ENCODE peak calls at places on chromosomes 5 and 9, in nine cellular contexts. L is ovary, I is A549, X is stomach, U is sigmoid colon, D is K562, A is tibial nerve, C is SK-N-SH, V is upper lobe of left lung. P is an unnamed sample.

GRCh38 chr9:21579209-21579608 is 97.1 kb upstream of the IFNE start:
- DNase-seq in U (no peak), I (no peak), L (no peak), X (no peak), D (no peak), C (no peak), V (no peak), A (no peak), P (no peak)

GRCh38 chr5:169258372-169259000 is 42.5 kb downstream of the SLIT3 start:
- DNase-seq in I (no peak), L (no peak), C (no peak), D (no peak), V (no peak), X (no peak), U (no peak), A (no peak), P (no peak)

GRCh38 chr5:133113331-133114061 is 61.7 kb downstream of the HSPA4 start:
- DNase-seq in V (no peak), A (no peak), L (no peak), D (no peak), X (no peak), I (no peak), C (no peak), U (no peak), P (no peak)

GRCh38 chr5:130720355-130720754 is 444.7 kb downstream of the HINT1 start:
- DNase-seq in U (no peak), L (no peak), V (no peak), A (no peak), X (no peak), C (peak), I (peak), D (peak), P (no peak)

GRCh38 chr5:10658265-10658664 is 94.4 kb downstream of the ANKRD33B start:
- DNase-seq in A (no peak), D (no peak), U (no peak), L (no peak), X (no peak), C (no peak), V (no peak), I (no peak), P (no peak)

GRCh38 chr9:127801955-127802575 is 617 bp upstream of the FPGS start:
- DNase-seq in C (no peak), A (no peak), V (no peak), X (no peak), D (no peak), I (no peak), U (no peak), L (peak), P (no peak)

GRCh38 chr9:76571288-76572204 is 112.6 kb downstream of the GCNT1 start:
- DNase-seq in D (no peak), A (no peak), U (no peak), X (no peak), L (no peak), V (no peak), C (no peak), I (no peak), P (peak)

GRCh38 chr5:11863920-11864319 is 40.3 kb downstream of the CTNND2 start:
- DNase-seq in V (no peak), I (no peak), A (no peak), X (no peak), C (no peak), L (no peak), U (no peak), D (no peak), P (no peak)

GRCh38 chr5:177233206-177233605 is 70.3 kb downstream of the RAB24 start:
- DNase-seq in V (no peak), L (no peak), X (no peak), A (no peak), U (no peak), D (no peak), I (no peak), C (no peak), P (no peak)

GRCh38 chr9:77563205-77563604 is 84.9 kb downstream of the GNA14 start:
- DNase-seq in V (no peak), L (no peak), U (no peak), A (no peak), I (no peak), D (no peak), X (no peak), C (peak), P (no peak)

GRCh38 chr5:39437469-39437868 is 12.7 kb upstream of the DAB2 start:
- DNase-seq in I (no peak), X (no peak), A (no peak), C (no peak), V (no peak), L (no peak), U (no peak), D (no peak), P (no peak)
- H3K4me3 ChIP-seq in I (no peak), X (no peak), A (no peak), C (no peak), V (no peak), L (no peak), U (no peak), D (no peak), P (no peak)

GRCh38 chr5:109291090-109291489 is 118.7 kb downstream of the PJA2 start:
- DNase-seq in A (no peak), V (no peak), X (no peak), U (no peak), C (no peak), L (no peak), D (no peak), I (no peak), P (no peak)
- TF ChIP-seq EP300 in A (no peak), V (no peak), X (no peak), U (no peak), C (no peak), L (no peak), D (no peak), I (no peak), P (no peak)

GRCh38 chr5:150587016-150587415 is 53.4 kb upstream of the SYNPO start:
- DNase-seq in A (no peak), X (no peak), L (no peak), D (no peak), V (no peak), C (no peak), U (no peak), I (no peak), P (no peak)

GRCh38 chr5:150587830-150588494 is 52.5 kb upstream of the SYNPO start:
- DNase-seq in I (no peak), L (no peak), D (no peak), U (peak), C (no peak), V (no peak), A (no peak), X (no peak), P (no peak)

GRCh38 chr5:150590979-150591411 is 49.5 kb upstream of the SYNPO start:
- DNase-seq in V (no peak), L (peak), A (no peak), D (no peak), I (no peak), C (peak), U (peak), X (no peak), P (no peak)

GRCh38 chr5:150588495-150588890 is 52.0 kb upstream of the SYNPO start:
- DNase-seq in A (no peak), L (no peak), D (no peak), X (no peak), U (no peak), V (no peak), I (no peak), C (no peak), P (no peak)

GRCh38 chr5:150589791-150590601 is 50.5 kb upstream of the SYNPO start:
- DNase-seq in X (peak), I (no peak), C (peak), V (no peak), D (peak), U (peak), A (peak), L (peak), P (no peak)
- TF ChIP-seq CTCF in X (peak), I (no peak), C (peak), V (peak), D (peak), U (peak), A (peak), L (peak), P (peak)

GRCh38 chr5:15889001-15889400 is 290.6 kb downstream of the MARCHF11 start:
- DNase-seq in V (no peak), U (no peak), D (no peak), L (no peak), C (no peak), X (no peak), I (no peak), A (no peak), P (no peak)

GRCh38 chr5:15885156-15885555 is 294.4 kb downstream of the MARCHF11 start:
- DNase-seq in U (no peak), D (no peak), A (no peak), X (no peak), V (no peak), C (no peak), I (no peak), L (no peak), P (no peak)

GRCh38 chr5:15886156-15886555 is 293.4 kb downstream of the MARCHF11 start:
- DNase-seq in L (no peak), C (no peak), A (no peak), D (no peak), X (no peak), I (no peak), U (no peak), V (no peak), P (no peak)

GRCh38 chr5:15887072-15887471 is 292.5 kb downstream of the MARCHF11 start:
- DNase-seq in U (no peak), I (no peak), L (no peak), C (no peak), V (no peak), A (no peak), D (no peak), X (no peak), P (no peak)
- H3K4me3 ChIP-seq in U (no peak), I (no peak), L (no peak), C (no peak), V (no peak), A (no peak), D (no peak), X (no peak), P (no peak)

DNA sequence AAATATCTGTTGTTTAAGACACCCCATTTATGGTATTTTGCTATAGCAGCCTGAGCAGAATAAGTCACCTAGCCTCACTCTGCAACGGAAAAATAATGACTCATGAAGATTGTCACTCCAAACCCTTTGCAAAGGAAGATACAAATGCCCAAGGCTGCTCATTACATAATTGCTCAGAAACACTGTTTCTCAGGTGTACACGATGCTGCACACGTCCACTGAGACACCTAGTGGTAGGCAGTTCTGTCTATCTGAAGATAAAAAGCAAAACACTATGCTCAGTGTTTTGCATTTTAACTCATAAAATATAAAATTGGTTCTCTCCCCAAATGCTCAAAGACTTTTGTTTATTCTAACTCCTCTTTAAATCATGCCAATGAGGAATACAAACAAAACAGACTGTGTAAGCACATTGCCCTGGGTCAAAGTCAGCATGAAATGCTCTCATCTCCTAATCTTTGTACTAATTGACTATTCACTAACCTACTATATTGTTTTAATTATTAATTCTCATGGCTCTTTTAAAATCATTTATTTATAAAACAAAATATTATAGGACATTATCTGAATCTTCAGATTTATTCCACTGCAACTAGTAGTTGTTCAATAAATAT is 7.7 kb upstream of the TSLP start:
- DNase-seq in A (no peak), X (no peak), C (peak), D (no peak), L (no peak), V (no peak), U (no peak), I (no peak), P (no peak)
- TF ChIP-seq EP300 in A (no peak), X (no peak), C (no peak), D (no peak), L (no peak), V (no peak), U (no peak), I (no peak), P (no peak)